ENCODE peak calls at places on chromosome 18, in five cellular contexts. K is prostate gland, N is neural progenitor cell, W is A549, A is spleen. D is an unnamed sample.

GRCh38 chr18:57275111-57275510 is 77.2 kb upstream of the ST8SIA3 start:
- DNase-seq in K (no peak), N (no peak), W (no peak), A (no peak), D (no peak)

GRCh38 chr18:46148810-46149209 is 44.6 kb downstream of the HAUS1 start:
- DNase-seq in K (peak), N (peak), W (peak), A (no peak), D (no peak)

GRCh38 chr18:10249270-10249669 is 205.2 kb upstream of the APCDD1 start:
- DNase-seq in K (no peak), N (peak), W (peak), A (no peak), D (no peak)

GRCh38 chr18:55781481-55781957 is 193.5 kb upstream of the TCF4 start:
- DNase-seq in K (peak), N (peak), W (peak), A (no peak), D (no peak)

GRCh38 chr18:12159446-12159845 is 65.8 kb downstream of the ANKRD62 start:
- DNase-seq in K (no peak), N (no peak), W (peak), A (no peak), D (no peak)

GRCh38 chr18:32243358-32243757 is 53.5 kb downstream of the MEP1B start:
- DNase-seq in K (no peak), N (peak), W (no peak), A (no peak), D (no peak)

GRCh38 chr18:31428211-31428610 is 19.3 kb upstream of the DSG3 start:
- DNase-seq in K (no peak), N (no peak), W (no peak), A (no peak), D (no peak)

GRCh38 chr18:31217455-31217854 is 54.8 kb upstream of the DSC1 start:
- DNase-seq in K (no peak), N (no peak), W (no peak), A (no peak), D (no peak)

GRCh38 chr18:56447972-56448371 is 190.4 kb downstream of the TXNL1 start:
- DNase-seq in K (no peak), N (no peak), W (no peak), A (no peak), D (no peak)

GRCh38 chr18:32086866-32087265 is 4.8 kb upstream of the RNF138 start:
- DNase-seq in K (no peak), N (no peak), W (no peak), A (no peak), D (no peak)

GRCh38 chr18:54742654-54743053 is 85.6 kb upstream of the RAB27B start:
- DNase-seq in K (peak), N (no peak), W (peak), A (no peak), D (no peak)

GRCh38 chr18:12008842-12009580 is 27.7 kb downstream of the IMPA2 start:
- DNase-seq in K (no peak), N (no peak), W (no peak), A (no peak), D (no peak)

GRCh38 chr18:22488554-22488953 is 70.8 kb upstream of the CTAGE1 start:
- DNase-seq in K (no peak), N (no peak), W (no peak), A (no peak), D (no peak)

GRCh38 chr18:48922203-48922800 is 28.5 kb downstream of the SMAD7 start:
- DNase-seq in K (no peak), N (peak), W (no peak), A (no peak), D (no peak)
- H3K4me3 ChIP-seq in K (peak), N (no peak), W (no peak), A (peak), D (no peak)

GRCh38 chr18:75896865-75897264 is 469.4 kb upstream of the SMIM21 start:
- DNase-seq in K (no peak), N (peak), W (peak), A (no peak), D (no peak)
- TF ChIP-seq CTCF in K (peak), N (peak), W (peak), A (no peak), D (peak)

DNA sequence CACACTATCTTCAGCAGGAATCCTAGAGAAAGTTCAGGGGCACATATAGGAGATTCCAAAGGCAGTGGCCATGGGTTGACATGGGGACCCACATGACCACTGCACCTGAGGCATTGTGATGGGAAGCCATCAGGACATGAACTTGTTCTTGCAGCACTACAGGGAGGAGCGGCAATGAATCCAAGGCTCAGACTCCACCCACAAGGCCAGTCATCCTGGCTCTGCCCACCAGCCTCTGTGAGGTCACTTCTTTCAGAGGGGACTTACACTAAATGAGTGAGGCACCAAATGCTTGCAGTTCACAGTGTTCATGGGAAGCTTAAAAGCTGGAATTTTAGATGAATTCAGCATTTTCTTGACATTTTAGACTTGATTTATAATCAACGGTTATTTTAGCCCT is 254.2 kb downstream of the SETBP1 start:
- DNase-seq in K (no peak), N (no peak), W (no peak), A (no peak), D (no peak)
- H3K4me3 ChIP-seq in K (no peak), N (no peak), W (no peak), A (no peak), D (no peak)

DNA sequence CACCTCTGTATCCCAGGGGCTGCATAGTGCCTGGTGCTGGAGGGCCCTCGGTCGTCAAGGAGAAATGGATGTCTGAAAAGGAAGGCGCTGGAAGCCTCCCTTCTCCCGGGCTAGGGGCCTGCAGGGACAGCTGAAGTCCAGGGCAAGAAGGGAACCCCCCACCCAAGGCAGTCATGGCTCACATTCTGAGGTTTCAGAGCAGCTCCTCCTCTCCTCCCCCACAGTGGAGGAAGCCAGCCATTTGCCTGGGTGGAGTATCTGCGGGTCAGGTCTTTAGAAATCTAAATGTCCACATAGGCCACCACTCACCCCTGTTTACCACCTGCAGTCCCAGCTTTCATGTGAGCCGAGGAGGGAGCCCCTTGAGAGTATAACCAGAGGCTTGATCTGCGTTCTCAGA is 186.3 kb downstream of the SMAD7 start:
- DNase-seq in K (no peak), N (no peak), W (no peak), A (no peak), D (no peak)
- TF ChIP-seq CTCF in K (no peak), N (no peak), W (no peak), A (no peak), D (no peak)

DNA sequence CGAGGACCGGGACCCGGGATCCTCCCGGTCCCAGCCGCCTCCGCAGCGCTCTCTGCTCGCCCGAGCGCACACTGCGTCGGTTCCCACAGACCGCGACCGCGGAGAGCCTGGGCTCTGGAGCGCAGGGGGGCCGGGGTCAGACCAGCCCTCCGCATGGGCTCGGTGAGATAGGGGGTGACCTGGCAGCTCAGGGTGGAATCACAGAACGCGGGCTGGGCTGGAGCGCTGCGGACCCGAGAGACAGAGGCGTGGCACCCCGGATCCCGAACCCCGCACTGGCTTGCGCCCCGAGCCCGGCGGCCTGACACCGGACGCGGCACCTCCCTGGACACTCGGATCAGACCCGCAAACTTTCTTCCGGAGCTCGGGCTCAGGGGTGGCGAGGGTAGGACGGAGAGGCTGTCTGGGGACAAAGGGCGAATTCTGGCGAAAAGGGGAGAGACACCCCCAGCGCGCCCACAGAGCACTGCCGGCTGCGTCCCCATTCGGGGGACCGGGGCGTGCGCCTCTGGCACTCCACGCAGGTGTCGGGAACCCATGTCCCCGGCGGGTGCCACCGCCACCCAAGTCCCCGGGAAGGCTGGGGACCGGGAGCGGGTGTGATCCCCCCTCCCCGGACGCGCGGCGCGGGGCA is 582 bp downstream of the DIPK1C start:
- DNase-seq in K (no peak), N (peak), W (no peak), A (no peak), D (no peak)
- H3K4me3 ChIP-seq in K (peak), N (peak), W (peak), A (peak), D (peak)

DNA sequence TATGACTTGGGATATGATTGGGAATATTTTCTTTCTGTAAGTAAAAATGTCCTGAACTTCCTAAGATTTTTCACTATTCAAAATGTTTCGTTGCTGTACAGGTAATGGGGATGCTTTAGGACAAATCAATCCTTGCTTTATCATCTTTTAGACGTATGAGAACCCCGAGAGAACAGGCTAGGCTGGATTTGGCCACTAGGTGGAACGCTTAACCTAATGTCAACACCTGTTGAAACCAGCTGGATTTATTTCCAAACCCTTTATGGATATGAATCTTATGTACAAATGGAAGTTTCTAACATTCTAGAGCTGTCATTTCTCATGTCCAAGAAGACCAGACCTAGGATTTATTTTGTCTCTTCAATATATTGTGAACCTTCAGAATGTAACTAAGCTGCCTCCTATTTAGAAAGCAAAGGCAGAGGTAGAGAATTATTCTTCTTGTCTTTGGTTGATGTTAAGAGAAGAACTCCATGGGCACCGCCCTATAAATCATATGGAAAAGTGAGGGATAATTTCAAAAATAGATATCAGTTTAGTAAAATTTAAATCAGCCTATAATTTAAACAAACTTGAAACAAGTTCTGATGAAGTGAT is 96.7 kb downstream of the PMAIP1 start:
- DNase-seq in K (no peak), N (peak), W (peak), A (no peak), D (peak)
- TF ChIP-seq CTCF in K (peak), N (peak), W (peak), A (peak), D (peak)

D was measured in epithelial cell of proximal tubule.